ENCODE peak calls at places on chromosomes 1 and 21, in five cellular contexts. G, I, M, Q and E are unnamed samples.

GRCh38 chr1:100795646-100795985 is 76.1 kb downstream of the VCAM1 start:
- DNase-seq in M (no peak), Q (no peak), I (no peak), G (no peak), E (no peak)

GRCh38 chr1:205275133-205275532 is 46.4 kb downstream of the NUAK2 start:
- DNase-seq in I (no peak), G (peak), M (no peak), Q (no peak), E (no peak)

GRCh38 chr1:225655509-225656258 is 2.8 kb upstream of the ENAH start:
- DNase-seq in Q (peak), M (peak), I (peak), G (no peak), E (peak)

GRCh38 chr21:43717166-43717853 is 1.6 kb upstream of the PDXK start:
- DNase-seq in Q (no peak), G (no peak), I (no peak), M (no peak), E (no peak)

GRCh38 chr1:178434360-178434759 is 62.4 kb downstream of the CLEC20A start:
- DNase-seq in I (no peak), M (no peak), G (no peak), Q (no peak), E (no peak)

GRCh38 chr1:3491291-3492246 is 37.1 kb downstream of the ARHGEF16 start:
- DNase-seq in Q (peak), M (peak), I (peak), G (peak), E (no peak)

GRCh38 chr1:68207129-68207689 is 25.1 kb downstream of the WLS start:
- DNase-seq in M (no peak), G (no peak), Q (peak), I (no peak), E (peak)

GRCh38 chr1:220176540-220176939 is 82.6 kb downstream of the IARS2 start:
- DNase-seq in G (no peak), M (no peak), I (no peak), Q (no peak), E (no peak)

GRCh38 chr21:21039624-21040023 is 41.4 kb downstream of the NCAM2 start:
- DNase-seq in I (no peak), Q (no peak), G (no peak), M (no peak), E (no peak)

GRCh38 chr21:32624726-32625125 is 12.5 kb upstream of the CFAP298 start:
- DNase-seq in M (no peak), G (no peak), I (no peak), Q (peak), E (no peak)

GRCh38 chr21:35020902-35021301 is 28.2 kb downstream of the RUNX1 start:
- DNase-seq in Q (peak), I (no peak), M (no peak), G (no peak), E (no peak)

GRCh38 chr1:177424746-177425145 is 254.0 kb downstream of the BRINP2 start:
- DNase-seq in G (no peak), I (no peak), M (no peak), Q (peak), E (peak)
- H3K4me3 ChIP-seq in G (no peak), I (no peak), M (no peak), Q (no peak), E (no peak)

DNA sequence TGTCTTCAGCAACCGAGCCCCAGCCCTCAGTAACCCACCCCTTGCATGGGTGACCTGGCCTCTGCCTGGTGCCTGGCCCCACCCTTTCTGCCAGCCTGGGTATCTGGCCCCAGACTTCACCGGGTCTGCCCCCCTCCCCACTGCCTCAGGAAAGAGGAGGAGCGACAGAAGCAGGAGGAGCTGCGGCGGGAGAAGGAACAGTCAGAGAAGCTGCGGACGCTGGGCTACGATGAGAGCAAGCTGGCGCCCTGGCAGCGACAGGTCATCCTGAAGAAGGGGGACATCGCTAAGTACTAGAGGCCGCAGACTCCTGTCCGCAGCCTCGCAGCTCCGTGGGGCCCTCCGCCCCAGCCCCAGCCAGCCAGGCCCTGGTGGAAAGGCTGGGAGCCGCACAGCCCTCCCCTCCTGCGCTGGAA is 6.1 kb downstream of the TNFRSF25 start:
- DNase-seq in M (no peak), I (peak), Q (no peak), G (peak), E (no peak)
- H3K4me3 ChIP-seq in M (no peak), I (no peak), Q (no peak), G (peak), E (peak)

DNA sequence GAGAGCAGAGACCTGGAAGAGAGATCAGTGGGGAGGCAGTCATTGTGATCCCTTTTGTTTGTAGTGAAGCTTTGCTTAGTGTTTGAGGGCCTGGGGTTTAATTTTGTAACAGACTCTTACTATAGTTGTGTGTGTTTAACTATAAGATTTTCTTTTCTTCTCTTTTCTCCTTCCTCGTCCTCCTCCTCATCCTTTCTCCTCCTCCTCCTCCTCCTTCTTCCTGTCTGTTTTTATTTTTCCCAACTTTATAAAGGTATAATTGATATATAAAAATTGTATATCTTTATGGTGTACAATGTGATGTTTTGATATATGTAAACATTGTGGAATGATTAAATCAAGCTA is 71.2 kb upstream of the MACF1 start:
- DNase-seq in M (no peak), I (no peak), G (no peak), Q (no peak), E (no peak)
- H3K4me3 ChIP-seq in M (no peak), I (no peak), G (no peak), Q (no peak), E (no peak)

GRCh38 chr21:36566606-36567005 is 86.7 kb upstream of the CLDN14 start:
- DNase-seq in I (no peak), M (no peak), Q (no peak), G (no peak), E (no peak)
- H3K4me3 ChIP-seq in I (no peak), M (no peak), Q (no peak), G (no peak), E (no peak)

DNA sequence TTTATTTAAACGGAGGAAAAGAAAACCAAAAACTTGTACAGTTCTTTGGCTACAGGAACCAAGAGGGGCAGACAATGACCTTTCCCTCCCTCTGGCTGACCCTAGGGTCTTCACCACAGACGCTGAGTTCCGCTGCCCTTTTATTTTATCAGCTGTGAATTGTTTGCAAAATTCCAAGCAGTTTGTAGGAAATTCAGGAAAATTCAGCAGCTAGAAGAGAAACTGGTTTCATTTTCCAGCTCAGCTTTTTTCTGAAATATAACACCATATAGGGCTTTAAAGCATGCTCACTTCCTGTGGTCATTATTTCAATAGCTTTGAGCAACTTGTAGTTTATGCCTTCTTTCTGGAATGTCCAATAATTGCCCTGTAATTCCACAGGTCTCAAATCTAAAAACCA is 5.5 kb upstream of the PIK3R3 start:
- DNase-seq in G (no peak), I (peak), M (no peak), Q (peak), E (no peak)
- H3K4me3 ChIP-seq in G (no peak), I (no peak), M (no peak), Q (no peak), E (peak)

DNA sequence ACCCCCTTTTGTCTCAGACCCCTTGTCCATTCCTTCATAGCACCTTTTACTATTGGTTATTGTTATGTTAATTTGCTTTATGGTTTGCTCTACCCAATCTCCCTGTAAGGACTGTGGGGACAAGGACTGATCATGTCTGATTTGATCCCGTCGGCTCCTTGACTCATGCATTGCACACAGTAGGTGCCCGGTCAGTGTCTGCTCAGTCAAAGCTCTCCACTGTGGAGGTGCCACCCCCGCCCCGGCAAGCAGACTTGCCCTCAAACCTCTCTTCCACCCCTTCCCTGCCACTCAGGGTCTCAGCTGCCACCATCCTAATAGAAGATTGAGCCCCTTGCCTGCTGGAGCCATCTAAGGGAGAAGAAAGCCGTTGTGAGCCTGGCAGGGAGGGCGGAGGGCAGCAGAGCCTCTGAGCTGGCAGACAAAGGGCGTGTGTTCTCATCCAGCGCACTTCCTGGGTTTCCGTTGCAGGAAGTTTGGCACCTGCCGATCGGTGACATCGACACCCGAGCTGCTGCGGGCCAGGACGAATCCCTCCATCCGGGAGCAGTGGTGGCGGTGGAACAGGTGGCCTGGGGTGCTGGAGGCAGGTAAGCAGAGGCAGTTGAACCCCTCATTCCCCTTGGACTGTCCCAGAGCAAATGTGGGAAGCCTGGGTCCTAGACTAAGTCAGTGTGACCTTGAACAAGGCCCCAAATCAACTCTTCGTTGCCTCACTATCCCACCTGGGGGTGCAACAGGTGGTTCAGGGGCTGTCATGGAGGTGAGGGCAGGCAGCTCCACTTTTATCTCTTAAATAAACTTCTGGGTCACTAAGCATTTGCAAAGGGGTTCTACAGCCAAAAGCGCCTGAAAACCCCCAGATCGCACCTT is 2.2 kb upstream of the FBLIM1 start:
- DNase-seq in M (no peak), I (no peak), Q (peak), G (peak), E (no peak)
- H3K4me3 ChIP-seq in M (no peak), I (no peak), Q (no peak), G (no peak), E (no peak)

GRCh38 chr1:37474697-37475379 is 458 bp downstream of the ZC3H12A start:
- DNase-seq in M (no peak), G (no peak), I (peak), Q (peak), E (no peak)

GRCh38 chr1:37477198-37477931 is 3.0 kb downstream of the ZC3H12A start:
- DNase-seq in Q (peak), I (peak), M (peak), G (peak), E (no peak)

GRCh38 chr1:37476460-37477197 is 2.2 kb downstream of the ZC3H12A start:
- DNase-seq in Q (peak), G (no peak), I (peak), M (peak), E (peak)

GRCh38 chr1:37475380-37476086 is 1.2 kb downstream of the ZC3H12A start:
- DNase-seq in Q (peak), G (no peak), M (no peak), I (peak), E (no peak)

DNA sequence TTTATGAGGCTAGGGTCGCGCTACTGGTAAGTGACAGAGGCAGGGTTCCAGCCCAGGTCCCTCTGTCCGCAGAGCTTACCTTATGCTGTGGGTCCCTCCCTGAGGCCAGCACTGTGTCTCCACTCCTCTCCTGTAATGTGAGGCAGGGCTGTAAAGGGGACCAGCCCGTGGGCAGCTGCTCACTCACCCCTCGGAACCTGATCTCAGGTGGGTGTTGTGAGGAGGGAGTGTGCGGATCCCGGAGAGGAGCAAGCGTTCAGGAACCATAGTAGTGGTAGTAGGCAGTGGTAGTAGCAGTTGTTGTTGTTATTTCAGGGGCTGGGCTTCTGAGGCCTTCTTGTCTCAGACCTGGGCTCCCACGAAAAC is 1.7 kb downstream of the ZC3H12A start:
- DNase-seq in G (no peak), I (no peak), M (no peak), Q (no peak), E (no peak)
- H3K4me3 ChIP-seq in G (peak), I (no peak), M (peak), Q (peak), E (peak)

GRCh38 chr1:27429029-27429425 is 36.6 kb downstream of the GPR3 start:
- DNase-seq in Q (no peak), I (no peak), G (no peak), M (no peak), E (no peak)
- H3K4me3 ChIP-seq in Q (no peak), I (no peak), G (no peak), M (no peak), E (no peak)

DNA sequence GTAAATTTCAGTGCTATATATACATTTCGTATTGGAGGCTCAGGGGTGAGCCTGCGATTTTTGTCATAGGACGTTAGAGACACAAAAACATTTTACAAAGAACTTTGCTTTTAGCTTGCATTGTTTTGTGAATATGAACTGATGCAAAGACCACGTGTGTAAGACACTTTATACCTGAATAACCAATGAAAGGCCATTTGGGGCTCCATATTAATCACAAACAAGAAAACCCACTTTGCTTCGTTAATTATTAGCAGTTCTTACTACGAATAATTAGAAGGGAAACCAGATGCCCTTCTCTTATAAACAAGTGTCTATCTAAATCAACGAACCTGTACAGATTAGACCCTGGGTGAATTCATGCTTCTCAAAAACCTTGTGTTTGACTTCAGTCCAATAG is 1.1 kb downstream of the CYYR1 start:
- DNase-seq in I (no peak), Q (no peak), M (no peak), G (no peak), E (no peak)
- H3K4me3 ChIP-seq in I (peak), Q (peak), M (no peak), G (no peak), E (peak)